ENCODE peak calls at places on chromosomes 5 and 9, in eight cellular contexts. One of them, this sample, is unnamed.

GRCh38 chr5:137753227-137753985 is 757 bp downstream of the HNRNPA0 start:
- DNase-seq in GM12892: peak
- DNase-seq in T-cell: no peak
- DNase-seq in head of caudate nucleus: peak
- DNase-seq in activated CD4-positive, alpha-beta memory T cell treated with anti-CD3 and anti-CD28 coated beads, Interleukin-2, amount 10 ng/mL, durations not matched to agents 7 days and 5 days: peak
- DNase-seq in stimulated activated CD4-positive, alpha-beta T cell treated with anti-CD3 and anti-CD28 coated beads, Interleukin-12 subunit alpha, Interleukin-12 subunit beta, amount 100 ng/mL, for 4 hours: peak
- DNase-seq in C1 segment of cervical spinal cord: no peak
- DNase-seq in NCI-H1048: no peak
- DNase-seq in this sample: no peak

GRCh38 chr9:134391319-134392231 is 65.3 kb downstream of the RXRA start:
- DNase-seq in GM12892: peak
- DNase-seq in T-cell: peak
- DNase-seq in head of caudate nucleus: no peak
- DNase-seq in activated CD4-positive, alpha-beta memory T cell treated with anti-CD3 and anti-CD28 coated beads, Interleukin-2, amount 10 ng/mL, durations not matched to agents 7 days and 5 days: peak
- DNase-seq in stimulated activated CD4-positive, alpha-beta T cell treated with anti-CD3 and anti-CD28 coated beads, Interleukin-12 subunit alpha, Interleukin-12 subunit beta, amount 100 ng/mL, for 4 hours: peak
- DNase-seq in C1 segment of cervical spinal cord: no peak
- DNase-seq in NCI-H1048: no peak
- DNase-seq in this sample: no peak

GRCh38 chr9:125634040-125634717 is 72.8 kb downstream of the MAPKAP1 start:
- DNase-seq in GM12892: no peak
- DNase-seq in T-cell: no peak
- DNase-seq in head of caudate nucleus: no peak
- DNase-seq in activated CD4-positive, alpha-beta memory T cell treated with anti-CD3 and anti-CD28 coated beads, Interleukin-2, amount 10 ng/mL, durations not matched to agents 7 days and 5 days: no peak
- DNase-seq in stimulated activated CD4-positive, alpha-beta T cell treated with anti-CD3 and anti-CD28 coated beads, Interleukin-12 subunit alpha, Interleukin-12 subunit beta, amount 100 ng/mL, for 4 hours: no peak
- DNase-seq in C1 segment of cervical spinal cord: no peak
- DNase-seq in NCI-H1048: no peak
- DNase-seq in this sample: no peak

GRCh38 chr5:111237470-111237869 is 13.3 kb downstream of the CAMK4 start:
- DNase-seq in GM12892: no peak
- DNase-seq in T-cell: no peak
- DNase-seq in head of caudate nucleus: no peak
- DNase-seq in activated CD4-positive, alpha-beta memory T cell treated with anti-CD3 and anti-CD28 coated beads, Interleukin-2, amount 10 ng/mL, durations not matched to agents 7 days and 5 days: no peak
- DNase-seq in stimulated activated CD4-positive, alpha-beta T cell treated with anti-CD3 and anti-CD28 coated beads, Interleukin-12 subunit alpha, Interleukin-12 subunit beta, amount 100 ng/mL, for 4 hours: no peak
- DNase-seq in C1 segment of cervical spinal cord: no peak
- DNase-seq in NCI-H1048: no peak
- DNase-seq in this sample: no peak

GRCh38 chr9:83231039-83231438 is 168.1 kb upstream of the RASEF start:
- DNase-seq in GM12892: no peak
- DNase-seq in T-cell: no peak
- DNase-seq in head of caudate nucleus: no peak
- DNase-seq in activated CD4-positive, alpha-beta memory T cell treated with anti-CD3 and anti-CD28 coated beads, Interleukin-2, amount 10 ng/mL, durations not matched to agents 7 days and 5 days: no peak
- DNase-seq in stimulated activated CD4-positive, alpha-beta T cell treated with anti-CD3 and anti-CD28 coated beads, Interleukin-12 subunit alpha, Interleukin-12 subunit beta, amount 100 ng/mL, for 4 hours: no peak
- DNase-seq in C1 segment of cervical spinal cord: no peak
- DNase-seq in NCI-H1048: no peak
- DNase-seq in this sample: no peak

GRCh38 chr5:149386166-149386565 is 7.1 kb upstream of the IL17B start:
- DNase-seq in GM12892: no peak
- DNase-seq in T-cell: no peak
- DNase-seq in head of caudate nucleus: no peak
- DNase-seq in activated CD4-positive, alpha-beta memory T cell treated with anti-CD3 and anti-CD28 coated beads, Interleukin-2, amount 10 ng/mL, durations not matched to agents 7 days and 5 days: no peak
- DNase-seq in stimulated activated CD4-positive, alpha-beta T cell treated with anti-CD3 and anti-CD28 coated beads, Interleukin-12 subunit alpha, Interleukin-12 subunit beta, amount 100 ng/mL, for 4 hours: no peak
- DNase-seq in C1 segment of cervical spinal cord: no peak
- DNase-seq in NCI-H1048: no peak
- DNase-seq in this sample: no peak

GRCh38 chr5:180315762-180316212 is 23.9 kb upstream of the MAPK9 start:
- DNase-seq in GM12892: peak
- DNase-seq in T-cell: peak
- DNase-seq in head of caudate nucleus: peak
- DNase-seq in activated CD4-positive, alpha-beta memory T cell treated with anti-CD3 and anti-CD28 coated beads, Interleukin-2, amount 10 ng/mL, durations not matched to agents 7 days and 5 days: peak
- DNase-seq in stimulated activated CD4-positive, alpha-beta T cell treated with anti-CD3 and anti-CD28 coated beads, Interleukin-12 subunit alpha, Interleukin-12 subunit beta, amount 100 ng/mL, for 4 hours: peak
- DNase-seq in C1 segment of cervical spinal cord: peak
- DNase-seq in NCI-H1048: peak
- DNase-seq in this sample: peak

GRCh38 chr9:23551171-23551795 is 274.8 kb downstream of the ELAVL2 start:
- DNase-seq in GM12892: no peak
- DNase-seq in T-cell: no peak
- DNase-seq in head of caudate nucleus: no peak
- DNase-seq in activated CD4-positive, alpha-beta memory T cell treated with anti-CD3 and anti-CD28 coated beads, Interleukin-2, amount 10 ng/mL, durations not matched to agents 7 days and 5 days: no peak
- DNase-seq in stimulated activated CD4-positive, alpha-beta T cell treated with anti-CD3 and anti-CD28 coated beads, Interleukin-12 subunit alpha, Interleukin-12 subunit beta, amount 100 ng/mL, for 4 hours: no peak
- DNase-seq in C1 segment of cervical spinal cord: no peak
- DNase-seq in NCI-H1048: no peak
- DNase-seq in this sample: no peak

GRCh38 chr9:135526730-135527571 is 5.7 kb downstream of the LCN1 start:
- DNase-seq in GM12892: no peak
- DNase-seq in T-cell: no peak
- DNase-seq in head of caudate nucleus: no peak
- DNase-seq in activated CD4-positive, alpha-beta memory T cell treated with anti-CD3 and anti-CD28 coated beads, Interleukin-2, amount 10 ng/mL, durations not matched to agents 7 days and 5 days: no peak
- DNase-seq in stimulated activated CD4-positive, alpha-beta T cell treated with anti-CD3 and anti-CD28 coated beads, Interleukin-12 subunit alpha, Interleukin-12 subunit beta, amount 100 ng/mL, for 4 hours: no peak
- DNase-seq in C1 segment of cervical spinal cord: no peak
- DNase-seq in NCI-H1048: no peak
- DNase-seq in this sample: no peak

GRCh38 chr9:24545285-24545684 is 412 bp downstream of the IZUMO3 start:
- DNase-seq in GM12892: no peak
- DNase-seq in T-cell: no peak
- DNase-seq in head of caudate nucleus: no peak
- DNase-seq in activated CD4-positive, alpha-beta memory T cell treated with anti-CD3 and anti-CD28 coated beads, Interleukin-2, amount 10 ng/mL, durations not matched to agents 7 days and 5 days: no peak
- DNase-seq in stimulated activated CD4-positive, alpha-beta T cell treated with anti-CD3 and anti-CD28 coated beads, Interleukin-12 subunit alpha, Interleukin-12 subunit beta, amount 100 ng/mL, for 4 hours: no peak
- DNase-seq in C1 segment of cervical spinal cord: no peak
- DNase-seq in NCI-H1048: no peak
- DNase-seq in this sample: no peak

GRCh38 chr5:3105172-3105571 is 353.7 kb upstream of the IRX2 start:
- DNase-seq in GM12892: no peak
- DNase-seq in T-cell: no peak
- DNase-seq in head of caudate nucleus: no peak
- DNase-seq in activated CD4-positive, alpha-beta memory T cell treated with anti-CD3 and anti-CD28 coated beads, Interleukin-2, amount 10 ng/mL, durations not matched to agents 7 days and 5 days: no peak
- DNase-seq in stimulated activated CD4-positive, alpha-beta T cell treated with anti-CD3 and anti-CD28 coated beads, Interleukin-12 subunit alpha, Interleukin-12 subunit beta, amount 100 ng/mL, for 4 hours: no peak
- DNase-seq in C1 segment of cervical spinal cord: no peak
- DNase-seq in NCI-H1048: no peak
- DNase-seq in this sample: no peak

GRCh38 chr5:114122852-114123251 is 239.0 kb upstream of the KCNN2 start:
- DNase-seq in GM12892: no peak
- DNase-seq in T-cell: no peak
- DNase-seq in head of caudate nucleus: no peak
- DNase-seq in activated CD4-positive, alpha-beta memory T cell treated with anti-CD3 and anti-CD28 coated beads, Interleukin-2, amount 10 ng/mL, durations not matched to agents 7 days and 5 days: no peak
- DNase-seq in stimulated activated CD4-positive, alpha-beta T cell treated with anti-CD3 and anti-CD28 coated beads, Interleukin-12 subunit alpha, Interleukin-12 subunit beta, amount 100 ng/mL, for 4 hours: no peak
- DNase-seq in C1 segment of cervical spinal cord: no peak
- DNase-seq in NCI-H1048: no peak
- DNase-seq in this sample: no peak

GRCh38 chr5:138666226-138666742 is 86.9 kb upstream of the CTNNA1 start:
- DNase-seq in GM12892: no peak
- DNase-seq in T-cell: no peak
- DNase-seq in head of caudate nucleus: no peak
- DNase-seq in activated CD4-positive, alpha-beta memory T cell treated with anti-CD3 and anti-CD28 coated beads, Interleukin-2, amount 10 ng/mL, durations not matched to agents 7 days and 5 days: no peak
- DNase-seq in stimulated activated CD4-positive, alpha-beta T cell treated with anti-CD3 and anti-CD28 coated beads, Interleukin-12 subunit alpha, Interleukin-12 subunit beta, amount 100 ng/mL, for 4 hours: no peak
- DNase-seq in C1 segment of cervical spinal cord: no peak
- DNase-seq in NCI-H1048: no peak
- DNase-seq in this sample: no peak

GRCh38 chr9:83582026-83582425 is 40.9 kb upstream of the IDNK start:
- DNase-seq in GM12892: no peak
- DNase-seq in T-cell: no peak
- DNase-seq in head of caudate nucleus: no peak
- DNase-seq in activated CD4-positive, alpha-beta memory T cell treated with anti-CD3 and anti-CD28 coated beads, Interleukin-2, amount 10 ng/mL, durations not matched to agents 7 days and 5 days: no peak
- DNase-seq in stimulated activated CD4-positive, alpha-beta T cell treated with anti-CD3 and anti-CD28 coated beads, Interleukin-12 subunit alpha, Interleukin-12 subunit beta, amount 100 ng/mL, for 4 hours: no peak
- DNase-seq in C1 segment of cervical spinal cord: no peak
- DNase-seq in NCI-H1048: no peak
- DNase-seq in this sample: no peak

GRCh38 chr5:80408475-80408875 is 611 bp downstream of the ZFYVE16 start:
- DNase-seq in GM12892: no peak
- DNase-seq in T-cell: no peak
- DNase-seq in head of caudate nucleus: peak
- DNase-seq in activated CD4-positive, alpha-beta memory T cell treated with anti-CD3 and anti-CD28 coated beads, Interleukin-2, amount 10 ng/mL, durations not matched to agents 7 days and 5 days: peak
- DNase-seq in stimulated activated CD4-positive, alpha-beta T cell treated with anti-CD3 and anti-CD28 coated beads, Interleukin-12 subunit alpha, Interleukin-12 subunit beta, amount 100 ng/mL, for 4 hours: peak
- DNase-seq in C1 segment of cervical spinal cord: no peak
- DNase-seq in NCI-H1048: no peak
- DNase-seq in this sample: no peak

GRCh38 chr5:174045470-174046025 is at the start of gene NSG2:
- DNase-seq in GM12892: peak
- DNase-seq in T-cell: no peak
- DNase-seq in head of caudate nucleus: peak
- DNase-seq in activated CD4-positive, alpha-beta memory T cell treated with anti-CD3 and anti-CD28 coated beads, Interleukin-2, amount 10 ng/mL, durations not matched to agents 7 days and 5 days: peak
- DNase-seq in stimulated activated CD4-positive, alpha-beta T cell treated with anti-CD3 and anti-CD28 coated beads, Interleukin-12 subunit alpha, Interleukin-12 subunit beta, amount 100 ng/mL, for 4 hours: peak
- DNase-seq in C1 segment of cervical spinal cord: peak
- DNase-seq in NCI-H1048: peak
- DNase-seq in this sample: peak